ENCODE peak calls at places on chromosomes 12 and 14, in eight cellular contexts. C, W, U, K, M, I, B and S are unnamed samples.
A peak's percentile ranks its signal among the peaks of the same experiment; 100 is the strongest.

GRCh38 chr12:112963227-112963861 is 15.0 kb upstream of the OAS2 start:
- DNase-seq in U (no peak), W (no peak), M (no peak), B (no peak), K (no peak), C (no peak), I (no peak), S (no peak)

GRCh38 chr14:95713596-95714371 is at the start of gene TCL1A:
- DNase-seq in W (no peak), C (no peak), B (no peak), U (no peak), K (no peak), I (no peak), M (no peak), S (no peak)

GRCh38 chr12:132967736-132968135 is 11.6 kb upstream of the ZNF605 start:
- DNase-seq in W (no peak), K (no peak), U (no peak), B (no peak), C (no peak), I (no peak), M (no peak), S (no peak)

GRCh38 chr14:102201369-102201748 is 61.7 kb downstream of the WDR20 start:
- DNase-seq in I (no peak), M (no peak), W (no peak), B (no peak), U (no peak), C (no peak), K (no peak), S (no peak)

GRCh38 chr12:54984602-54985376 is at the start of gene TESPA1:
- DNase-seq in I (peak; percentile 39), B (no peak), K (no peak), M (peak; percentile 5), W (peak; percentile 1), C (no peak), U (peak; percentile 74), S (no peak)

GRCh38 chr12:56128669-56129209 is 672 bp downstream of the ESYT1 start:
- DNase-seq in K (no peak), I (peak; percentile 39), M (no peak), U (peak; percentile 41), C (peak; percentile 53), W (peak; percentile 37), B (peak; percentile 18), S (peak; percentile 54)

GRCh38 chr12:124914392-124915248 is at the start of gene UBC:
- DNase-seq in C (peak; percentile 92), W (peak; percentile 97), I (peak; percentile 94), B (peak; percentile 95), M (peak; percentile 90), K (peak; percentile 64), U (peak; percentile 95), S (peak; percentile 73)

GRCh38 chr12:107436376-107436775 is 249.2 kb upstream of the PWP1 start:
- DNase-seq in K (peak; percentile 58), I (no peak), M (peak; percentile 51), U (no peak), B (peak; percentile 88), C (peak; percentile 89), W (peak; percentile 36), S (peak; percentile 98)

GRCh38 chr12:122035292-122035691 is 13.6 kb downstream of the BCL7A start:
- DNase-seq in I (no peak), W (no peak), M (no peak), C (peak; percentile 69), B (no peak), U (no peak), K (no peak), S (peak; percentile 70)

GRCh38 chr12:14240873-14241220 is 124.6 kb upstream of the ATF7IP start:
- DNase-seq in B (no peak), U (no peak), W (no peak), K (no peak), M (no peak), I (no peak), C (no peak), S (no peak)
- H3K4me3 ChIP-seq in B (no peak overlapping the region), U (no peak overlapping the region), W (no peak overlapping the region), K (no peak overlapping the region), M (no peak overlapping the region), I (no peak overlapping the region), C (no peak overlapping the region), S (no peak overlapping the region)

GRCh38 chr12:84912191-84913142 is at the start of gene SLC6A15:
- DNase-seq in U (peak; percentile 46), I (no peak), C (peak; percentile 88), B (peak; percentile 75), W (peak; percentile 88), K (no peak), M (peak; percentile 85), S (peak; percentile 57)
- H3K4me3 ChIP-seq in U (no peak within 1 kb of the TSS), I (no peak within 1 kb of the TSS), C (peak within 1 kb of the TSS; percentile 88), B (peak within 1 kb of the TSS; percentile 68), W (peak within 1 kb of the TSS; percentile 59), K (peak within 1 kb of the TSS; percentile 59), M (peak within 1 kb of the TSS; percentile 86), S (peak within 1 kb of the TSS; percentile 73)

GRCh38 chr14:105410642-105411016 is 9.0 kb upstream of the MTA1 start:
- DNase-seq in B (no peak), I (no peak), C (no peak), K (no peak), U (no peak), W (no peak), M (no peak), S (no peak)
- H3K4me3 ChIP-seq in B (no peak overlapping the region), I (no peak overlapping the region), C (no peak overlapping the region), K (peak overlapping the region; percentile 48), U (no peak overlapping the region), W (no peak overlapping the region), M (no peak overlapping the region), S (no peak overlapping the region)

GRCh38 chr12:27969901-27970390 is 2.6 kb downstream of the PTHLH start:
- DNase-seq in M (peak; percentile 35), C (peak; percentile 95), W (peak; percentile 59), K (no peak), B (peak; percentile 59), I (peak; percentile 35), U (peak; percentile 36), S (peak; percentile 71)

GRCh38 chr12:27971606-27972005 is 927 bp downstream of the PTHLH start:
- DNase-seq in U (no peak), K (no peak), M (no peak), W (no peak), B (no peak), I (no peak), C (no peak), S (no peak)

GRCh38 chr12:27970391-27970980 is 2.0 kb downstream of the PTHLH start:
- DNase-seq in U (no peak), W (peak; percentile 60), C (peak; percentile 66), K (no peak), I (peak; percentile 8), M (peak; percentile 38), B (peak; percentile 54), S (no peak)

GRCh38 chr12:27972721-27973120 is at the start of gene PTHLH:
- DNase-seq in M (no peak), B (no peak), U (no peak), C (no peak), K (no peak), I (no peak), W (no peak), S (peak; percentile 76)

GRCh38 chr12:27970981-27971489 is 1.5 kb downstream of the PTHLH start:
- DNase-seq in M (no peak), I (no peak), B (no peak), K (no peak), W (no peak), U (peak; percentile 11), C (no peak), S (peak; percentile 58)
- H3K4me3 ChIP-seq in M (peak overlapping the region; percentile 60), I (no peak overlapping the region), B (peak overlapping the region; percentile 68), K (peak overlapping the region; percentile 66), W (no peak overlapping the region), U (no peak overlapping the region), C (peak overlapping the region; percentile 95), S (peak overlapping the region; percentile 73)